ENCODE peak calls at places on chromosomes 11 and 22, in six cellular contexts. E, Y, C, J, K and U are unnamed samples.

GRCh38 chr11:75271730-75272129 is 31.2 kb downstream of the TPBGL start:
- DNase-seq in E (no peak), Y (no peak), C (no peak), J (no peak), K (no peak), U (no peak)

GRCh38 chr22:49958961-49959781 is 1.4 kb upstream of the PIM3 start:
- DNase-seq in E (no peak), Y (no peak), C (no peak), J (no peak), K (no peak), U (no peak)

GRCh38 chr11:69209936-69210659 is 54.4 kb downstream of the SMIM38 start:
- DNase-seq in E (no peak), Y (no peak), C (no peak), J (no peak), K (no peak), U (no peak)

GRCh38 chr11:119205080-119205479 is 1.1 kb upstream of the CBL start:
- DNase-seq in E (no peak), Y (no peak), C (no peak), J (no peak), K (no peak), U (no peak)

GRCh38 chr11:113985906-113986305 is 11.0 kb downstream of the HTR3A start:
- DNase-seq in E (no peak), Y (no peak), C (no peak), J (no peak), K (no peak), U (no peak)

GRCh38 chr22:22588485-22589164 is 29.6 kb upstream of the PRAME start:
- DNase-seq in E (no peak), Y (no peak), C (no peak), J (no peak), K (no peak), U (no peak)

GRCh38 chr11:2513441-2513840 is 68.6 kb downstream of the KCNQ1 start:
- DNase-seq in E (no peak), Y (no peak), C (no peak), J (no peak), K (no peak), U (no peak)

GRCh38 chr11:72641900-72642814 is 32.1 kb downstream of the PDE2A start:
- DNase-seq in E (peak; percentile 40), Y (no peak), C (peak; percentile 24), J (no peak), K (peak; percentile 33), U (peak; percentile 60)

GRCh38 chr11:31974737-31975136 is 116.1 kb upstream of the RCN1 start:
- DNase-seq in E (peak; percentile 95), Y (peak; percentile 12), C (peak; percentile 96), J (peak; percentile 81), K (no peak), U (peak; percentile 25)

GRCh38 chr11:2789331-2789730 is 89.5 kb upstream of the KCNQ1OT1 start:
- DNase-seq in E (no peak), Y (no peak), C (no peak), J (no peak), K (no peak), U (no peak)

GRCh38 chr11:59669611-59670009 is 773 bp upstream of the PATL1 start:
- DNase-seq in E (peak; percentile 41), Y (no peak), C (peak; percentile 56), J (peak; percentile 49), K (no peak), U (peak; percentile 90)

DNA sequence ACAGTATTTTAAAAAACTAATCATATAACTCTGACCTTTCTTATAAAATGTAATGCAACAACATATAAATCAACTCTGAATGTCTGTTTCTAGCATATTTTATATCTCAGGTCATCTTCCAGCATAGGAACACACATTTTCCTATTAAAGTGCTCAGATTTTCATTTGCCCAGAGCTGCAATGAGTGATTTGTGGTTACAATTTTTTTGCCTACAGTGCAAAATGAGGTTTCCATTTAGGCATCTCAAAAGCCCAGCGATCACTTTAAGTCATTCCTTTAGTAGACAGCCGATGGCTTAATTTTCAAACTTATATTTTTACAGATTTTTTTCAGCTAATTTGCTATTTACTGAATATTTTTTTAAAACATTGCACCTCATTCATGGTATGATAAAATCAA is 999 bp downstream of the LYVE1 start:
- DNase-seq in E (no peak), Y (no peak), C (no peak), J (no peak), K (no peak), U (no peak)
- H3K9ac ChIP-seq in E (no peak overlapping the region), Y (no peak overlapping the region), C (no peak overlapping the region), J (no peak overlapping the region), K (no peak overlapping the region), U (no peak overlapping the region)

DNA sequence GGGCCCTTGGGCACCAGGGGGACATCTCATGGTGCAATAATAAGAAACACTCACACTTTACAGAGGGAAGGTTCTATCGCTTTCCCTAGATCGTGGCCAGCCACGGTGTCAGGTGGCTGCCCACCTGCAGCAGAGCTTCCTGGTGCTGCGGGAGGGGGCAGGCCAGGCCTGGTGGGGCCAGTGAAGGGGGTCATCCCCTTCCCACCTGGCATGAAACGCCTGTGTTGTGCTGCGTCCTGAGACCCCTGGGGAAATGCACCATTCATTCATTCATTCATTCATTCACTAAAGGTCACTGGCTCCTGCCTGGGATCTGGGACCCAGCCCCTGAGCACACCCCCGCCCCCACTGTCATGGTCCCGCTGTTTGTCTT is 394 bp upstream of the RHOD start:
- DNase-seq in E (no peak), Y (no peak), C (no peak), J (no peak), K (no peak), U (no peak)
- H3K4me1 ChIP-seq in E (peaks cover 48% of the 10 kb centered on the region), Y (peaks cover 32% of the 10 kb centered on the region), C (peaks cover 56% of the 10 kb centered on the region), J (peaks cover 22% of the 10 kb centered on the region), K (peaks cover 23% of the 10 kb centered on the region), U (peaks cover 11% of the 10 kb centered on the region)

DNA sequence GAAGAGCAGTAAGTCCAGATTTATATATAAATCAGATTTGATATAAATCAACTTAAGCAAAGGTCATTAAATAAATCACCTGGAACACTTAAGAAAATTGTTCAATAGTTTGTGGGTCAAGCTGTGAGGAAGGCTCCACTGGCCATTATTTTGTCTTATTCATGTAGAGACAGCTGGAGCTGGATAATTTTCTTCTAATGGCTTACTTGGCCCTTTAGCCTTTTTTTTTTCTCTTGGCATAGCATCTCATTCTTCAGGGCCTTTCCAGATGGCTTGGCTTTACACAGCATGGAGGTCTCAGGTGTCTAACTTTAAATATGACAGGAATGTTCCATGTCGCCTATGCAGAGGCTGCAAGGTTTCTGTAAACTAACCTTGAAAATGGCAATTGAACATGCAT is 247.9 kb upstream of the CNTN5 start:
- DNase-seq in E (no peak), Y (no peak), C (no peak), J (no peak), K (no peak), U (no peak)
- H3K9ac ChIP-seq in E (no peak overlapping the region), Y (no peak overlapping the region), C (no peak overlapping the region), J (no peak overlapping the region), K (no peak overlapping the region), U (no peak overlapping the region)

DNA sequence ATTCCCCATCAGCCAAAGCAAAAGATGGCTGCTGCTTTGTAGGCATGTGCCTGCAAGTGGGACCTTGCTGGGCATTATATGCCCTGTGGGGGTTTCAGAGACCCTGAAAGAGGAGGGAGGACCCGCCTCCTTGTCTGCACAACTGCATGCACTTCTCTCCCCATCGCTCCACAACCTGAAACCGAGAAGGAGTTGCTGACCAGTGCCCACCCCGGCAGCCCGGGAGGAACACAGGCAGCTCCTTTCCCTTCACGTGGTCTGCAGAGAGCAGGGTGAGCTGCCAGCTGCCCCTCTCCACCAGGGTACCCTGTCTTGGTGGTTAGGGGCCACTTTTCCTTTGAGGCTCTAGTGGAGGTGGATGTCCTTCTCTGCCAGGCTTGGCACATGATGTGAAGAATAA is 1.4 kb upstream of the TMEM132A start:
- DNase-seq in E (no peak), Y (no peak), C (no peak), J (no peak), K (no peak), U (no peak)
- H3K4me1 ChIP-seq in E (peaks cover 38% of the 10 kb centered on the region), Y (peaks cover 25% of the 10 kb centered on the region), C (peaks cover 41% of the 10 kb centered on the region), J (peaks cover 17% of the 10 kb centered on the region), K (peaks cover 31% of the 10 kb centered on the region), U (peaks cover 17% of the 10 kb centered on the region)

GRCh38 chr11:93718057-93718563 is 23.2 kb downstream of the TAF1D start:
- DNase-seq in E (no peak), Y (no peak), C (no peak), J (no peak), K (peak; percentile 82), U (no peak)
- H3K9ac ChIP-seq in E (no peak overlapping the region), Y (no peak overlapping the region), C (no peak overlapping the region), J (no peak overlapping the region), K (peak overlapping the region; percentile 38), U (no peak overlapping the region)

GRCh38 chr11:133956650-133957633 is at the start of gene IGSF9B:
- DNase-seq in E (peak; percentile 74), Y (peak; percentile 67), C (peak; percentile 88), J (peak; percentile 45), K (peak; percentile 73), U (peak; percentile 75)
- H3K4me1 ChIP-seq in E (peaks cover 5% of the 10 kb centered on the region), Y (peaks cover 4% of the 10 kb centered on the region), C (peaks cover 8% of the 10 kb centered on the region), J (no peaks in the 10 kb centered on the region), K (no peaks in the 10 kb centered on the region), U (peaks cover 8% of the 10 kb centered on the region)

GRCh38 chr11:100753562-100753961 is 66.5 kb downstream of the ARHGAP42 start:
- DNase-seq in E (no peak), Y (no peak), C (no peak), J (no peak), K (no peak), U (no peak)
- H3K9ac ChIP-seq in E (no peak overlapping the region), Y (peak overlapping the region; percentile 59), C (no peak overlapping the region), J (no peak overlapping the region), K (no peak overlapping the region), U (no peak overlapping the region)

GRCh38 chr11:34641981-34642380 is 21.1 kb downstream of the EHF start:
- DNase-seq in E (peak; percentile 49), Y (no peak), C (peak; percentile 34), J (no peak), K (no peak), U (no peak)
- H3K4me1 ChIP-seq in E (peaks cover 70% of the 10 kb centered on the region), Y (peaks cover 40% of the 10 kb centered on the region), C (peaks cover 53% of the 10 kb centered on the region), J (peaks cover 17% of the 10 kb centered on the region), K (no peaks in the 10 kb centered on the region), U (peaks cover 26% of the 10 kb centered on the region)